ENCODE peak calls at places on chromosome 16, in five cellular contexts. V is upper lobe of left lung, G is K562, X is GM12878, R is HepG2. M is an unnamed sample.

GRCh38 chr16:46862555-46863447 is 21.4 kb upstream of the GPT2 start:
- ATAC-seq in V (no peak), G (no peak), X (no peak), R (no peak), M (no peak)

GRCh38 chr16:55955845-55956244 is 80.7 kb upstream of the CES5A start:
- ATAC-seq in V (no peak), G (no peak), X (no peak), R (no peak), M (no peak)

GRCh38 chr16:66003196-66003595 is 363.3 kb upstream of the CDH5 start:
- ATAC-seq in V (no peak), G (no peak), X (no peak), R (no peak), M (no peak)

GRCh38 chr16:66374176-66374575 is 7.7 kb downstream of the CDH5 start:
- ATAC-seq in V (no peak), G (peak; percentile 36), X (peak; percentile 30), R (no peak), M (no peak)

GRCh38 chr16:56860226-56861020 is 4.6 kb upstream of the SLC12A3 start:
- ATAC-seq in V (no peak), G (no peak), X (peak; percentile 93), R (peak; percentile 71), M (no peak)

GRCh38 chr16:23357761-23358290 is 55.7 kb downstream of the SCNN1B start:
- ATAC-seq in V (no peak), G (no peak), X (no peak), R (peak; percentile 8), M (no peak)

GRCh38 chr16:87956169-87956770 is 5.0 kb downstream of the BANP start:
- ATAC-seq in V (no peak), G (peak; percentile 62), X (peak; percentile 74), R (no peak), M (no peak)

GRCh38 chr16:11901091-11901490 is 14.7 kb downstream of the GSPT1 start:
- ATAC-seq in V (no peak), G (no peak), X (peak; percentile 19), R (peak; percentile 24), M (no peak)

GRCh38 chr16:11791144-11791828 is 5.8 kb downstream of the ZC3H7A start:
- ATAC-seq in V (peak; percentile 86), G (no peak), X (peak; percentile 3), R (peak; percentile 42), M (no peak)

GRCh38 chr16:57637424-57637823 is 9.0 kb downstream of the ADGRG1 start:
- ATAC-seq in V (peak; percentile 15), G (no peak), X (no peak), R (no peak), M (peak; percentile 38)

GRCh38 chr16:81758376-81758775 is 20.7 kb upstream of the PLCG2 start:
- ATAC-seq in V (no peak), G (peak; percentile 13), X (peak; percentile 62), R (no peak), M (no peak)

GRCh38 chr16:83040174-83040573 is 413.4 kb downstream of the CDH13 start:
- ATAC-seq in V (no peak), G (no peak), X (no peak), R (no peak), M (no peak)

GRCh38 chr16:85641776-85642176 is 28.7 kb downstream of the GSE1 start:
- ATAC-seq in V (no peak), G (no peak), X (no peak), R (no peak), M (peak; percentile 38)
- TF ChIP-seq POLR2AphosphoS5 in V (no peak), G (no peak), X (no peak), R (no peak), M (no peak)

GRCh38 chr16:68859827-68860226 is 16.5 kb downstream of the TANGO6 start:
- ATAC-seq in V (no peak), G (no peak), X (no peak), R (no peak), M (no peak)

GRCh38 chr16:68857479-68857878 is 14.1 kb downstream of the TANGO6 start:
- ATAC-seq in V (no peak), G (no peak), X (no peak), R (no peak), M (no peak)

GRCh38 chr16:68866933-68867332 is 23.6 kb downstream of the TANGO6 start:
- ATAC-seq in V (no peak), G (no peak), X (no peak), R (no peak), M (no peak)

DNA sequence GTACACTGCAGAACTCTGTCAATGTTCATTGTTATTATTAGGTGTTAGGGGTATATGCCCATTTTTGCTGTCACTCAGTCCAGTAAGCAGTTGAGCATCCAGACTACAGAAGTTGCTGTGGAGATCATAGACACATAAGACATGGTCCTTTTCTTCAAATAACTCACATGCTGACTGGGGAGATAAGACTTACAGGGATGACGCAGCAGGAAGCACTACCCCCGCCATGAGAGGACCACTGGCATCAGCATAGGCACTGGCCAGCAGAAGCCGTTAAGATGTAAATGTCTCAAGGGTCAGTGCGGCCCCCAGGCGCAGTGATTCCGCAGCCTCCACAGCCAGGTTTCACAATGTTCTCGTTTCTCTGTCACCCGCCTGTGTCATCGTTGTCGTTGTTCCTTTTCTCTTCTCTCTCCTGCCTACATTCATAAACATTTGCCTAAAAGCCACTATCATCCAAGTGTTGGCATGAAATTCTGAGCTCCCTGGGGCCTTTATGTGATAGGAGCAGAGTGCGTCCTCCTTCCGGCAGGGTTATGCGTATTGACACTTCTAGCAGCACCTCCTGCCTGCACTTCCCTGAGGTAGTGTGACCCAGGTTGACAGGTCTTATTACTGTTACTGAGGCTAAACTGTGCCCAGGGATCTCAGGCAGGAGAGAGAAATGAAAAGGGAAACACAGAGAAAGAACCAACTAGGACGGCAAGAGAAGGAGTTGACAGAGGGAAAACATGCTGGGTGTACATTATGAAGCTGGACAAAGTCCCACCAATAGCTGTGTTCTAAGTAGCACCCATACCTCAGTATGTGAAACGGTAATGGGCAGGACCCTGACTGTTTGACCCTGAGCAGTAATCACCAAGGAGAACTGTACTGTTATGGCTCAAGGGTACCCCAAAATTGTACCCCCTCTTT is 17.9 kb downstream of the TANGO6 start:
- ATAC-seq in V (no peak), G (peak; percentile 63), X (no peak), R (peak; percentile 89), M (no peak)
- TF ChIP-seq EP300 in V (no peak), G (no peak), X (no peak), R (no peak), M (no peak)

GRCh38 chr16:88983771-88984687 is 7.0 kb upstream of the CBFA2T3 start:
- ATAC-seq in V (no peak), G (no peak), X (peak; percentile 73), R (no peak), M (no peak)
- TF ChIP-seq POLR2AphosphoS5 in V (no peak), G (no peak), X (no peak), R (no peak), M (no peak)

GRCh38 chr16:72990003-72990521 is 57.9 kb downstream of the ZFHX3 start:
- ATAC-seq in V (peak; percentile 77), G (no peak), X (no peak), R (peak; percentile 18), M (peak; percentile 74)
- TF ChIP-seq EP300 in V (peak; percentile 95), G (no peak), X (no peak), R (no peak), M (no peak)

DNA sequence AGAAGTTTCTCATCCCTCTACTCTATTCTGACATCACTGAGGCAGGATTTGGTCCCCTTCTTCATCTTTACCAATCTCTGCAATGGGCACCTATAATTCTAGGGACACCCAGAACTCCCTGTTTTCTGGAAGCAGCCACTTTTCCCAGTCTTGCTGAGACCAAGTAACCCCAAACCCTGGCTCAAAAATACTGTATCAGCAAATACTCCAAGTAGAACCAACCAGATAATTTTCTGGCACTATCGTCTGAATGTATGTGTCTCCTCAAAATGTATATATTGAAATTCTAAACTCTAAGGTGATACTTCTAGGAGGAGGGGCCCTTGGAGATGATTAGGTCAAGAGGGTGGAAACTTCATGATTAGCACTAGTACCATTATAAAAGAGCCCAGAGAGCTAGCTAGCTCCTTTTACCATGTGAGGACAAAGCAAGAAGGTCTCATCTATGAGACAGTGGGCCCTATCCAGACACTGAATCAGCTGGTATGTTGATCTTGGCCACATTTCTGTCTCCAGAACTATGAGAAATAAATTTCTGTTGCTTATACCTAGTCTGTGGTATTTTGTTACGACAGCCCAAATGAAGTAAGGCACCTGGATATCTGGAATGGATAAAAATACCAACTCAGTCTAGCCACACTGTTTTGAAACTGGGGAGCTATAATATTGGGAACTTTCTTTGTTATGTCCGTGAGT is 464.4 kb downstream of the CDH11 start:
- ATAC-seq in V (no peak), G (no peak), X (no peak), R (no peak), M (no peak)
- TF ChIP-seq POLR2AphosphoS5 in V (no peak), G (no peak), X (no peak), R (no peak), M (no peak)

GRCh38 chr16:74101390-74101789 is 195.2 kb upstream of the PSMD7 start:
- ATAC-seq in V (no peak), G (no peak), X (no peak), R (no peak), M (no peak)
- TF ChIP-seq EP300 in V (no peak), G (no peak), X (no peak), R (no peak), M (no peak)

GRCh38 chr16:50644245-50644644 is 36.9 kb downstream of the SNX20 start:
- ATAC-seq in V (no peak), G (no peak), X (no peak), R (peak; percentile 1), M (no peak)

GRCh38 chr16:50646345-50646744 is 34.8 kb downstream of the SNX20 start:
- ATAC-seq in V (no peak), G (no peak), X (no peak), R (peak; percentile 1), M (no peak)

GRCh38 chr16:50643192-50643591 is 37.9 kb downstream of the SNX20 start:
- ATAC-seq in V (no peak), G (no peak), X (no peak), R (no peak), M (no peak)

GRCh38 chr16:50645858-50646257 is 35.3 kb downstream of the SNX20 start:
- ATAC-seq in V (no peak), G (no peak), X (no peak), R (no peak), M (no peak)

GRCh38 chr16:50644730-50645129 is 36.4 kb downstream of the SNX20 start:
- ATAC-seq in V (no peak), G (no peak), X (peak; percentile 85), R (peak; percentile 4), M (peak; percentile 62)
- TF ChIP-seq POLR2AphosphoS5 in V (no peak), G (no peak), X (no peak), R (no peak), M (peak; percentile 32)

DNA sequence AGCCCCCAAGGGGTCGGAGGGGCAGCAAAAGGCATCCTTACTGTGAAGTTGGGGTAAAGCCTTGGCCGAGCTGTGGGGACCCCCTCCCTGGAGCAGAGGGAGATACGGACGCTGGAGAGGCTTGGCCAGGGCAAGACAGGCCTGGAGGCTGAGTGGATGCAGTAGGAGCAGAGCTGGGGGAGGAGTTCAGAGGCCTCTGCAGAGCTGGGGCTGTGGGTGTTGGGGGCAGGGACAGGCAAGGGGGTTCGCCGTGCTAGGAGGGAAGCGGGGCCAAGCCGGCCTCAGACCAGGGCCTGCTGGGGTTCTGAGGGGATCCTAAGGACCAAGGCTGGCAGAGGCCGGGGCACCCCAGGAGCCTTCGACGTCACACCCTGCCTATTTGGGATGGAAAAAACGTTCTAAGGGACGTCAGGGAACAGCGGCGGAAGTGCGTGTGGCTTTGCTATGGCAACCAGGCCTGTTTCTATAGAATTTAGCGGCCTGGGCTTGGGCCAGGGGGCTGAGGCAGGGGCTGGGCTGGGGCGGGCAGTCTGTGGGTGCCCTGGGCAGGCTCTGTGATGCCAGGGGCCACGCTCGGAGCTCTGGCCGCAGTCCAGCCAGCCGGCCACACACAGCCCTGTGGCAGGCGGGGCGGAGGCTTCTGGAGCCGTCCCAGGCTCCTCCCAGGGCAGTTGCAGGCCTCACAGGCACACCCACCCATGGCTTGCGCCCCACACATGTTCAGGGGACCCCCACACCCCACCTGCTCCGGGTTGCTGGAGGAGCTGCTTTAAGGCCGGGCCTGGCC is 3.7 kb downstream of the TRAF7 start:
- ATAC-seq in V (no peak), G (no peak), X (no peak), R (no peak), M (no peak)
- TF ChIP-seq EP300 in V (no peak), G (no peak), X (no peak), R (no peak), M (no peak)

M was measured in gastroesophageal sphincter.